ENCODE peak calls at places on chromosome 16, in ten cellular contexts. L is heart left ventricle; T is lung; D is PC-3; Y is left ventricle myocardium inferior; Q is fibroblast of lung; A is OCI-LY7; W is Caco-2; E is gastrocnemius medialis; B is CD4-positive, CD25-positive, alpha-beta regulatory T cell. I is an unnamed sample. For H3K4me1 and H3K36me3, the result is how much of the 10 kb centered on the place peaks cover.

GRCh38 chr16:22668318-22668717 is 145.6 kb upstream of the HS3ST2 start:
- DNase-seq in B (no peak), Y (no peak), A (no peak), W (no peak), E (no peak), T (no peak), Q (no peak), D (no peak), L (no peak), I (no peak)

GRCh38 chr16:62692685-62693084 is 656.4 kb upstream of the CDH8 start:
- DNase-seq in D (no peak), A (no peak), Y (no peak), W (no peak), Q (no peak), T (no peak), L (no peak), B (no peak), E (no peak), I (no peak)

GRCh38 chr16:57544129-57544653 is 1.7 kb downstream of the ADGRG5 start:
- DNase-seq in W (no peak), T (no peak), Y (no peak), A (peak), E (no peak), L (no peak), Q (no peak), D (no peak), B (no peak), I (no peak)

GRCh38 chr16:49532243-49532870 is 158.8 kb downstream of the C16orf78 start:
- DNase-seq in E (no peak), T (no peak), B (no peak), L (no peak), Y (no peak), A (no peak), W (no peak), Q (no peak), D (no peak), I (no peak)

GRCh38 chr16:10080031-10080772 is 102.0 kb downstream of the GRIN2A start:
- DNase-seq in A (no peak), T (no peak), Y (peak), B (no peak), W (peak), E (peak), Q (no peak), L (peak), D (peak), I (no peak)

GRCh38 chr16:68715471-68715870 is 21.6 kb upstream of the CDH1 start:
- DNase-seq in Q (no peak), T (no peak), B (no peak), Y (no peak), L (no peak), E (no peak), A (no peak), W (no peak), D (no peak), I (no peak)

GRCh38 chr16:86337138-86337537 is 173.2 kb upstream of the FOXF1 start:
- DNase-seq in L (peak), E (no peak), T (no peak), A (no peak), Q (no peak), B (no peak), D (no peak), W (no peak), Y (no peak), I (no peak)

GRCh38 chr16:23952128-23953041 is 116.6 kb downstream of the PRKCB start:
- DNase-seq in Q (no peak), W (no peak), B (no peak), D (no peak), Y (no peak), L (no peak), A (no peak), T (no peak), E (no peak), I (no peak)

GRCh38 chr16:10676284-10676683 is 18.4 kb downstream of the TEKT5 start:
- DNase-seq in T (no peak), E (no peak), W (no peak), D (no peak), B (no peak), A (no peak), Q (no peak), L (no peak), Y (no peak), I (no peak)

GRCh38 chr16:31298340-31298739 is 38.6 kb downstream of the ITGAM start:
- DNase-seq in Y (no peak), T (no peak), D (no peak), Q (no peak), B (no peak), E (no peak), A (no peak), W (no peak), L (no peak), I (no peak)

GRCh38 chr16:51982715-51983680 is 563.9 kb downstream of the TOX3 start:
- DNase-seq in Y (no peak), L (no peak), E (no peak), A (peak), B (peak), D (peak), W (peak), Q (peak), T (peak), I (peak)

GRCh38 chr16:22124583-22125284 is 32.4 kb downstream of the VWA3A start:
- DNase-seq in A (no peak), L (no peak), B (no peak), Y (no peak), D (no peak), T (no peak), W (no peak), E (no peak), Q (no peak), I (no peak)

GRCh38 chr16:70695351-70696070 is 9.7 kb upstream of the MTSS2 start:
- DNase-seq in D (peak), Q (no peak), E (peak), A (peak), T (peak), W (no peak), Y (peak), B (no peak), L (peak), I (no peak)

GRCh38 chr16:50303605-50304466 is 37.5 kb downstream of the ADCY7 start:
- DNase-seq in B (no peak), W (no peak), E (peak), Q (peak), T (peak), D (no peak), Y (no peak), A (no peak), L (peak), I (peak)

GRCh38 chr16:89722392-89723278 is 1.3 kb downstream of the ZNF276 start:
- DNase-seq in Q (peak), W (no peak), T (peak), B (peak), L (peak), D (peak), E (peak), A (no peak), Y (peak), I (peak)

GRCh38 chr16:89983550-89983949 is 35.0 kb downstream of the DEF8 start:
- DNase-seq in Y (no peak), Q (no peak), T (no peak), W (no peak), L (no peak), D (no peak), A (no peak), E (no peak), B (no peak), I (no peak)

GRCh38 chr16:58651965-58652348 is 22.3 kb upstream of the CNOT1 start:
- DNase-seq in A (no peak), Q (no peak), T (no peak), Y (no peak), B (no peak), D (no peak), E (no peak), W (no peak), L (no peak), I (no peak)

GRCh38 chr16:89687092-89687940 is 827 bp downstream of the CDK10 start:
- DNase-seq in W (peak), Y (no peak), T (no peak), E (peak), D (peak), L (no peak), B (no peak), A (peak), Q (peak), I (no peak)

GRCh38 chr16:23874613-23875294 is 39.0 kb downstream of the PRKCB start:
- DNase-seq in E (no peak), B (no peak), L (no peak), W (no peak), D (no peak), Q (peak), T (no peak), Y (no peak), A (no peak), I (no peak)

GRCh38 chr16:58461056-58461455 is 38.9 kb upstream of the NDRG4 start:
- DNase-seq in Y (no peak), E (no peak), A (no peak), Q (no peak), B (no peak), W (no peak), D (peak), L (no peak), T (no peak), I (no peak)

GRCh38 chr16:82924075-82924854 is 297.5 kb downstream of the CDH13 start:
- DNase-seq in D (no peak), L (no peak), B (no peak), W (no peak), E (no peak), A (no peak), Q (no peak), T (no peak), Y (no peak), I (no peak)

GRCh38 chr16:20612551-20613470 is 36.6 kb upstream of the ACSM2B start:
- DNase-seq in L (peak), D (no peak), E (no peak), T (peak), Q (no peak), B (no peak), Y (peak), W (no peak), A (no peak), I (no peak)

GRCh38 chr16:23563186-23563585 is 5.7 kb downstream of the UBFD1 start:
- DNase-seq in W (no peak), A (no peak), L (no peak), D (no peak), Y (no peak), T (no peak), Q (no peak), E (peak), B (no peak), I (no peak)

GRCh38 chr16:10428433-10429168 is 42.7 kb downstream of the ATF7IP2 start:
- DNase-seq in W (no peak), Y (no peak), L (no peak), T (no peak), B (no peak), E (no peak), A (no peak), Q (no peak), D (no peak), I (no peak)

GRCh38 chr16:31439519-31439918 is 3.1 kb downstream of the ZNF843 start:
- DNase-seq in B (no peak), T (no peak), Q (no peak), D (no peak), A (no peak), Y (no peak), W (no peak), L (no peak), E (no peak), I (no peak)

GRCh38 chr16:4511441-4512082 is 27.0 kb downstream of the CDIP1 start:
- DNase-seq in T (peak), E (no peak), Q (peak), D (peak), L (no peak), Y (peak), B (no peak), A (peak), W (peak), I (peak)

DNA sequence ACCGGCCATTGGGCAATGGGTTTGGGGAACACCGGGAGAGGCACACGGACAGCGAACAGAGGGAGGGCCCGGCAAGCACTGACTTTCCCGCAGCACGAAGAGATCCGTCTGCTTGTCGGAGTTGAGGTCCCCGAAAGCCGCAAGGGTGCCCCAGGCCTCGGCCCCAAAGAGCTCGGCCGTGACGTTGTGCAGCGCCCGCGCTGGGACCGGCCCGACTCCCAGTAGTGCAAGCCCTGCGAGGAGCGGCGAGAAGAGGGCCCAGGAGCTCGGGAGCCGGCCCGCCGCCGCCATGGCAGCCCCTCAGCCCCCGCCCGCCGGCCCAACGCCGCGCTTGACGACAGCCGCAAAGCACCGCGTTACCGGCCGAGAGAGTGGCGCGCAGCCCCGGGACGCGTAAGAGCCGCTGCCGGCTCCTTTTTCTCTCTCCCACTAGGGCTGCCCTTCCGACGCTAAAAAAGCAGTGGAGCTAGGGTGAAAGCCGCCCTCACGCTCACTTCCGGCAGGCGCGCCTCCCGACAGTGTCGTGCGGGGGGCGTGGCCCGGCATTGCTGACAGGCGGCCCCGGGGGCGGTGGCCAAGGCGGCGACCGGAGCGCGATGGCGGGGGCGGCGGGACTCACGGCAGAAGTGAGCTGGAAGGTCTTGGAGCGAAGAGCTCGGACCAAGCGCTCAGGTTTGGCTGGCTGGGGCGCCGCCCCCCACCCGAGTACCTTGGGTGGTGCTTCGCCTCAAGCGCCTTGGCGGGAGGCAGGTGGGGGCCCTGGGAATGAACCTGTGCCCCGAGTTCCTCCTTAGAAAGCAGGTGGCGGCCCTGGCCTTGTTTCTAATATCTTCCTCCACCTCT is at the start of the genes ITFG1 and PHKB:
- DNase-seq in D (peak), T (peak), Y (peak), L (peak), W (peak), A (peak), Q (peak), E (peak), B (peak), I (peak)
- H3K4me1 ChIP-seq in D (under half), T (under half), Y (half or more), L (half or more), W (under half), A (under half), Q (under half), E (half or more), B (half or more), I (under half)

GRCh38 chr16:12524658-12525057 is 279.0 kb downstream of the CPPED1 start:
- DNase-seq in A (no peak), D (no peak), Y (no peak), L (no peak), B (no peak), T (no peak), E (no peak), Q (no peak), W (no peak), I (no peak)
- H3K36me3 ChIP-seq in A (under half), D (under half), Y (under half), L (under half), B (under half), T (under half), E (under half), Q (under half), W (under half), I (under half)

DNA sequence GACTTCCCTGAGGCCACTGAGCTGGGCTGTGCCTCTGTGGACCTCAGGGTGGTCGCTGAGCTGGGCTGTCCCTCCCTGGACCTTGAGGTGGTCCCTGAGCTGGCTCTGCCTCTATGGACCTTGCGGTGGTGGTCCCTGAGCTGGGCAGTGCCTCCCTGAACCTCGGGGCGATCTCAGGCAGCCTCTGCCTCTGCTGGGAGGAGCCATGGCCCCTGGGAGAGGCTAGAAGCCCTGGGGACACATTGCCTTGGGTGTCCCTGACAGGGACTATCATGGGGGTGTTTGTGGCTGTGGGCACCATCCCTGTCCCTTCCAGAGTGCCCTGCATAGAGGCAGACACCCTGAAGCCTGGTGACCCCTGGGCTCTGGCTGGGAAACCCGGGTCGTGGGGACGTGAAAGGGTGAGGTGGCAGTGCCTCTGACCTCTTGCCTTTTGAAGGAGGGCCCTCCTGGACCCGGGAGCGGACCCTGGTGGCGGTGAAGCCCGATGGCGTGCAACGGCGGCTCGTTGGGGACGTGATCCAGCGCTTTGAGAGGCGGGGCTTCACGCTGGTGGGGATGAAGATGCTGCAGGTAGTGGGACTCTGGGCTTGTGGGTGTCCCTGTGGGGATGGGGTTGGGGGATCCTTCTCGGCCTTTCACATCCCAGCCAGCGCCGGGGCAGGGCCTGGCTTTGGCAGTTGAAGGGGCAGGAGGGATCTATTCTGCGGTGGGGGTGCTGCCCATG is 1.7 kb downstream of the NME4 start:
- DNase-seq in Y (no peak), D (no peak), A (no peak), Q (no peak), E (no peak), B (no peak), T (no peak), L (no peak), W (no peak), I (no peak)
- H3K4me1 ChIP-seq in Y (under half), D (under half), A (under half), Q (under half), E (under half), B (under half), T (under half), L (under half), W (under half), I (under half)

GRCh38 chr16:470418-470817 is 45.0 kb downstream of the RAB11FIP3 start:
- DNase-seq in A (no peak), E (no peak), Y (no peak), T (no peak), L (no peak), B (no peak), D (no peak), Q (no peak), W (no peak), I (no peak)
- H3K36me3 ChIP-seq in A (under half), E (under half), Y (under half), T (under half), L (under half), B (under half), D (under half), Q (under half), W (under half), I (under half)

GRCh38 chr16:65989861-65990260 is 376.6 kb upstream of the CDH5 start:
- DNase-seq in E (no peak), W (no peak), A (no peak), Y (no peak), D (no peak), L (no peak), B (no peak), T (no peak), Q (peak), I (no peak)
- H3K4me1 ChIP-seq in E (under half), W (under half), A (under half), Y (under half), D (under half), L (under half), B (under half), T (under half), Q (under half), I (under half)